ENCODE peak calls at places on chromosomes 7 and 10, in four cellular contexts. One of them, this sample, is unnamed.

GRCh38 chr7:14836571-14837189 is 65.9 kb downstream of the DGKB start:
- DNase-seq in activated T-cell treated with anti-CD3 and anti-CD28 coated beads for 1 hour: no peak
- DNase-seq in Panc1: peak; percentile 7
- DNase-seq in NCI-H1048: no peak
- DNase-seq in this sample: no peak

GRCh38 chr10:119304541-119304940 is 97.2 kb downstream of the GRK5 start:
- DNase-seq in activated T-cell treated with anti-CD3 and anti-CD28 coated beads for 1 hour: no peak
- DNase-seq in Panc1: no peak
- DNase-seq in NCI-H1048: no peak
- DNase-seq in this sample: no peak

GRCh38 chr10:43238462-43238861 is 28.4 kb downstream of the RASGEF1A start:
- DNase-seq in activated T-cell treated with anti-CD3 and anti-CD28 coated beads for 1 hour: no peak
- DNase-seq in Panc1: no peak
- DNase-seq in NCI-H1048: no peak
- DNase-seq in this sample: no peak

GRCh38 chr7:144384071-144384470 is 19.4 kb downstream of the NOBOX start:
- DNase-seq in activated T-cell treated with anti-CD3 and anti-CD28 coated beads for 1 hour: no peak
- DNase-seq in Panc1: no peak
- DNase-seq in NCI-H1048: no peak
- DNase-seq in this sample: no peak

GRCh38 chr7:31646969-31647368 is 40.0 kb upstream of the PPP1R17 start:
- DNase-seq in activated T-cell treated with anti-CD3 and anti-CD28 coated beads for 1 hour: no peak
- DNase-seq in Panc1: no peak
- DNase-seq in NCI-H1048: no peak
- DNase-seq in this sample: no peak

GRCh38 chr7:1539346-1540321 is 9.1 kb downstream of the MAFK start:
- DNase-seq in activated T-cell treated with anti-CD3 and anti-CD28 coated beads for 1 hour: no peak
- DNase-seq in Panc1: no peak
- DNase-seq in NCI-H1048: no peak
- DNase-seq in this sample: no peak

GRCh38 chr7:34061175-34061574 is 155.8 kb downstream of the BMPER start:
- DNase-seq in activated T-cell treated with anti-CD3 and anti-CD28 coated beads for 1 hour: no peak
- DNase-seq in Panc1: no peak
- DNase-seq in NCI-H1048: no peak
- DNase-seq in this sample: no peak

GRCh38 chr10:35934637-35934995 is 292.5 kb upstream of the FZD8 start:
- DNase-seq in activated T-cell treated with anti-CD3 and anti-CD28 coated beads for 1 hour: no peak
- DNase-seq in Panc1: no peak
- DNase-seq in NCI-H1048: no peak
- DNase-seq in this sample: peak; percentile 82

GRCh38 chr10:129963831-129964501 is at the start of gene EBF3:
- DNase-seq in activated T-cell treated with anti-CD3 and anti-CD28 coated beads for 1 hour: peak; percentile 27
- DNase-seq in Panc1: no peak
- DNase-seq in NCI-H1048: no peak
- DNase-seq in this sample: peak; percentile 38

GRCh38 chr7:135562720-135563119 is 5.0 kb downstream of the NUP205 start:
- DNase-seq in activated T-cell treated with anti-CD3 and anti-CD28 coated beads for 1 hour: no peak
- DNase-seq in Panc1: no peak
- DNase-seq in NCI-H1048: no peak
- DNase-seq in this sample: no peak

GRCh38 chr7:117019786-117020604 is 66.7 kb downstream of the ST7 start:
- DNase-seq in activated T-cell treated with anti-CD3 and anti-CD28 coated beads for 1 hour: no peak
- DNase-seq in Panc1: peak; percentile 51
- DNase-seq in NCI-H1048: no peak
- DNase-seq in this sample: peak; percentile 77

GRCh38 chr10:103849880-103850571 is 5.3 kb downstream of the SH3PXD2A start:
- DNase-seq in activated T-cell treated with anti-CD3 and anti-CD28 coated beads for 1 hour: no peak
- DNase-seq in Panc1: peak; percentile 42
- DNase-seq in NCI-H1048: no peak
- DNase-seq in this sample: no peak

GRCh38 chr10:8073696-8074416 is 19.4 kb downstream of the GATA3 start:
- DNase-seq in activated T-cell treated with anti-CD3 and anti-CD28 coated beads for 1 hour: no peak
- DNase-seq in Panc1: no peak
- DNase-seq in NCI-H1048: no peak
- DNase-seq in this sample: no peak

GRCh38 chr7:75565129-75565528 is 73.0 kb downstream of the SPDYE5 start:
- DNase-seq in activated T-cell treated with anti-CD3 and anti-CD28 coated beads for 1 hour: no peak
- DNase-seq in Panc1: peak; percentile 25
- DNase-seq in NCI-H1048: no peak
- DNase-seq in this sample: no peak

GRCh38 chr7:8605227-8605626 is 171.8 kb downstream of the NXPH1 start:
- DNase-seq in activated T-cell treated with anti-CD3 and anti-CD28 coated beads for 1 hour: no peak
- DNase-seq in Panc1: no peak
- DNase-seq in NCI-H1048: no peak
- DNase-seq in this sample: peak; percentile 53

GRCh38 chr10:42421812-42422211 is 216.6 kb downstream of the ZNF33B start:
- DNase-seq in activated T-cell treated with anti-CD3 and anti-CD28 coated beads for 1 hour: no peak
- DNase-seq in Panc1: no peak
- DNase-seq in NCI-H1048: no peak
- DNase-seq in this sample: no peak

GRCh38 chr7:142153400-142153799 is 41.9 kb downstream of the MGAM2 start:
- DNase-seq in activated T-cell treated with anti-CD3 and anti-CD28 coated beads for 1 hour: no peak
- DNase-seq in Panc1: no peak
- DNase-seq in NCI-H1048: no peak
- DNase-seq in this sample: peak; percentile 28

GRCh38 chr10:73060738-73061635 is 35.7 kb downstream of the P4HA1 start:
- DNase-seq in activated T-cell treated with anti-CD3 and anti-CD28 coated beads for 1 hour: no peak
- DNase-seq in Panc1: no peak
- DNase-seq in NCI-H1048: peak; percentile 24
- DNase-seq in this sample: peak; percentile 24

GRCh38 chr10:104903433-104903832 is 262.3 kb downstream of the SORCS3 start:
- DNase-seq in activated T-cell treated with anti-CD3 and anti-CD28 coated beads for 1 hour: no peak
- DNase-seq in Panc1: no peak
- DNase-seq in NCI-H1048: no peak
- DNase-seq in this sample: no peak

GRCh38 chr7:16484453-16485158 is 19.1 kb upstream of the SOSTDC1 start:
- DNase-seq in activated T-cell treated with anti-CD3 and anti-CD28 coated beads for 1 hour: no peak
- DNase-seq in Panc1: peak; percentile 67
- DNase-seq in NCI-H1048: peak; percentile 75
- DNase-seq in this sample: no peak

GRCh38 chr10:132243141-132243540 is 56.4 kb downstream of the DPYSL4 start:
- DNase-seq in activated T-cell treated with anti-CD3 and anti-CD28 coated beads for 1 hour: no peak
- DNase-seq in Panc1: no peak
- DNase-seq in NCI-H1048: no peak
- DNase-seq in this sample: no peak

GRCh38 chr7:42624471-42624870 is 287.4 kb downstream of the C7orf25 start:
- DNase-seq in activated T-cell treated with anti-CD3 and anti-CD28 coated beads for 1 hour: no peak
- DNase-seq in Panc1: no peak
- DNase-seq in NCI-H1048: no peak
- DNase-seq in this sample: no peak

GRCh38 chr7:48441848-48442492 is 270.7 kb downstream of the ABCA13 start:
- DNase-seq in activated T-cell treated with anti-CD3 and anti-CD28 coated beads for 1 hour: no peak
- DNase-seq in Panc1: no peak
- DNase-seq in NCI-H1048: no peak
- DNase-seq in this sample: no peak

GRCh38 chr7:26292768-26293560 is 1.3 kb downstream of the SNX10 start:
- DNase-seq in activated T-cell treated with anti-CD3 and anti-CD28 coated beads for 1 hour: no peak
- DNase-seq in Panc1: no peak
- DNase-seq in NCI-H1048: no peak
- DNase-seq in this sample: no peak

GRCh38 chr7:154929006-154929726 is 73.8 kb downstream of the PAXIP1 start:
- DNase-seq in activated T-cell treated with anti-CD3 and anti-CD28 coated beads for 1 hour: no peak
- DNase-seq in Panc1: no peak
- DNase-seq in NCI-H1048: no peak
- DNase-seq in this sample: no peak

GRCh38 chr7:3942778-3943177 is 641.7 kb downstream of the SDK1 start:
- DNase-seq in activated T-cell treated with anti-CD3 and anti-CD28 coated beads for 1 hour: no peak
- DNase-seq in Panc1: no peak
- DNase-seq in NCI-H1048: no peak
- DNase-seq in this sample: no peak

GRCh38 chr7:50793115-50793946 is 10.6 kb upstream of the GRB10 start:
- DNase-seq in activated T-cell treated with anti-CD3 and anti-CD28 coated beads for 1 hour: peak; percentile 14
- DNase-seq in Panc1: no peak
- DNase-seq in NCI-H1048: peak; percentile 19
- DNase-seq in this sample: peak; percentile 22

GRCh38 chr10:70661623-70662361 is 10.5 kb upstream of the ADAMTS14 start:
- DNase-seq in activated T-cell treated with anti-CD3 and anti-CD28 coated beads for 1 hour: no peak
- DNase-seq in Panc1: no peak
- DNase-seq in NCI-H1048: no peak
- DNase-seq in this sample: no peak

GRCh38 chr7:20831451-20831850 is 44.8 kb upstream of the SP8 start:
- DNase-seq in activated T-cell treated with anti-CD3 and anti-CD28 coated beads for 1 hour: no peak
- DNase-seq in Panc1: no peak
- DNase-seq in NCI-H1048: no peak
- DNase-seq in this sample: peak; percentile 51

GRCh38 chr7:132095111-132095765 is 481.0 kb downstream of the PLXNA4 start:
- DNase-seq in activated T-cell treated with anti-CD3 and anti-CD28 coated beads for 1 hour: no peak
- DNase-seq in Panc1: no peak
- DNase-seq in NCI-H1048: no peak
- DNase-seq in this sample: no peak

GRCh38 chr10:102342462-102342861 is 53.0 kb upstream of the NFKB2 start:
- DNase-seq in activated T-cell treated with anti-CD3 and anti-CD28 coated beads for 1 hour: no peak
- DNase-seq in Panc1: no peak
- DNase-seq in NCI-H1048: no peak
- DNase-seq in this sample: peak; percentile 40